ENCODE peak calls at places on chromosomes 4 and X, in ten cellular contexts. One of them, this sample, is unnamed.
A peak's percentile ranks its signal among the peaks of the same experiment; 100 is the strongest.

GRCh38 chrX:95076449-95076848 is 1402.4 kb downstream of the FAM133A start:
- DNase-seq in GM03348: peak; percentile 7
- DNase-seq in tibial nerve: no peak
- DNase-seq in ovary: no peak
- DNase-seq in activated CD4-positive, alpha-beta T cell treated with anti-CD3 and anti-CD28 coated beads, Interleukin-2, amount 50 U/mL, for 4 hours: no peak
- DNase-seq in lung microvascular endothelial cell: no peak
- DNase-seq in adipocyte: peak; percentile 43
- DNase-seq in lower leg skin: no peak
- DNase-seq in stimulated activated CD4-positive, alpha-beta T cell treated with anti-CD3 and anti-CD28 coated beads, Interleukin-4, amount 100 ng/mL, for 48 hours: no peak
- DNase-seq in neural crest cell: peak; percentile 17
- DNase-seq in this sample: no peak

GRCh38 chr4:151850751-151851150 is 89.9 kb upstream of the GATB start:
- DNase-seq in GM03348: peak; percentile 58
- DNase-seq in tibial nerve: no peak
- DNase-seq in ovary: no peak
- DNase-seq in activated CD4-positive, alpha-beta T cell treated with anti-CD3 and anti-CD28 coated beads, Interleukin-2, amount 50 U/mL, for 4 hours: no peak
- DNase-seq in lung microvascular endothelial cell: no peak
- DNase-seq in adipocyte: peak; percentile 31
- DNase-seq in lower leg skin: peak; percentile 38
- DNase-seq in stimulated activated CD4-positive, alpha-beta T cell treated with anti-CD3 and anti-CD28 coated beads, Interleukin-4, amount 100 ng/mL, for 48 hours: no peak
- DNase-seq in neural crest cell: no peak
- DNase-seq in this sample: no peak

GRCh38 chr4:123168812-123169211 is 227.8 kb upstream of the SPRY1 start:
- DNase-seq in GM03348: no peak
- DNase-seq in tibial nerve: no peak
- DNase-seq in ovary: no peak
- DNase-seq in activated CD4-positive, alpha-beta T cell treated with anti-CD3 and anti-CD28 coated beads, Interleukin-2, amount 50 U/mL, for 4 hours: no peak
- DNase-seq in lung microvascular endothelial cell: no peak
- DNase-seq in adipocyte: peak; percentile 6
- DNase-seq in lower leg skin: no peak
- DNase-seq in stimulated activated CD4-positive, alpha-beta T cell treated with anti-CD3 and anti-CD28 coated beads, Interleukin-4, amount 100 ng/mL, for 48 hours: no peak
- DNase-seq in neural crest cell: no peak
- DNase-seq in this sample: no peak

GRCh38 chr4:165112258-165113156 is at the start of gene TMEM192:
- DNase-seq in GM03348: peak; percentile 99
- DNase-seq in tibial nerve: peak; percentile 88
- DNase-seq in ovary: peak; percentile 97
- DNase-seq in activated CD4-positive, alpha-beta T cell treated with anti-CD3 and anti-CD28 coated beads, Interleukin-2, amount 50 U/mL, for 4 hours: peak; percentile 89
- DNase-seq in lung microvascular endothelial cell: peak; percentile 93
- DNase-seq in adipocyte: peak; percentile 96
- DNase-seq in lower leg skin: peak; percentile 93
- DNase-seq in stimulated activated CD4-positive, alpha-beta T cell treated with anti-CD3 and anti-CD28 coated beads, Interleukin-4, amount 100 ng/mL, for 48 hours: peak; percentile 90
- DNase-seq in neural crest cell: peak; percentile 91
- DNase-seq in this sample: peak; percentile 81

GRCh38 chr4:34046580-34046979 is 2197.7 kb downstream of the ARAP2 start:
- DNase-seq in GM03348: peak; percentile 19
- DNase-seq in tibial nerve: no peak
- DNase-seq in ovary: no peak
- DNase-seq in activated CD4-positive, alpha-beta T cell treated with anti-CD3 and anti-CD28 coated beads, Interleukin-2, amount 50 U/mL, for 4 hours: no peak
- DNase-seq in lung microvascular endothelial cell: no peak
- DNase-seq in adipocyte: peak; percentile 32
- DNase-seq in lower leg skin: no peak
- DNase-seq in stimulated activated CD4-positive, alpha-beta T cell treated with anti-CD3 and anti-CD28 coated beads, Interleukin-4, amount 100 ng/mL, for 48 hours: no peak
- DNase-seq in neural crest cell: no peak
- DNase-seq in this sample: no peak

GRCh38 chrX:15863944-15864491 is 9.4 kb upstream of the AP1S2 start:
- DNase-seq in GM03348: no peak
- DNase-seq in tibial nerve: no peak
- DNase-seq in ovary: no peak
- DNase-seq in activated CD4-positive, alpha-beta T cell treated with anti-CD3 and anti-CD28 coated beads, Interleukin-2, amount 50 U/mL, for 4 hours: no peak
- DNase-seq in lung microvascular endothelial cell: no peak
- DNase-seq in adipocyte: no peak
- DNase-seq in lower leg skin: no peak
- DNase-seq in stimulated activated CD4-positive, alpha-beta T cell treated with anti-CD3 and anti-CD28 coated beads, Interleukin-4, amount 100 ng/mL, for 48 hours: no peak
- DNase-seq in neural crest cell: no peak
- DNase-seq in this sample: no peak

GRCh38 chrX:118370921-118371624 is 25.2 kb downstream of the WDR44 start:
- DNase-seq in GM03348: peak; percentile 10
- DNase-seq in tibial nerve: no peak
- DNase-seq in ovary: no peak
- DNase-seq in activated CD4-positive, alpha-beta T cell treated with anti-CD3 and anti-CD28 coated beads, Interleukin-2, amount 50 U/mL, for 4 hours: no peak
- DNase-seq in lung microvascular endothelial cell: no peak
- DNase-seq in adipocyte: peak; percentile 51
- DNase-seq in lower leg skin: no peak
- DNase-seq in stimulated activated CD4-positive, alpha-beta T cell treated with anti-CD3 and anti-CD28 coated beads, Interleukin-4, amount 100 ng/mL, for 48 hours: no peak
- DNase-seq in neural crest cell: no peak
- DNase-seq in this sample: no peak

GRCh38 chr4:113101669-113102068 is 52.2 kb downstream of the ANK2 start:
- DNase-seq in GM03348: peak; percentile 44
- DNase-seq in tibial nerve: no peak
- DNase-seq in ovary: no peak
- DNase-seq in activated CD4-positive, alpha-beta T cell treated with anti-CD3 and anti-CD28 coated beads, Interleukin-2, amount 50 U/mL, for 4 hours: no peak
- DNase-seq in lung microvascular endothelial cell: no peak
- DNase-seq in adipocyte: peak; percentile 45
- DNase-seq in lower leg skin: no peak
- DNase-seq in stimulated activated CD4-positive, alpha-beta T cell treated with anti-CD3 and anti-CD28 coated beads, Interleukin-4, amount 100 ng/mL, for 48 hours: no peak
- DNase-seq in neural crest cell: no peak
- DNase-seq in this sample: no peak

GRCh38 chr4:134911941-134912340 is 710.4 kb upstream of the PABPC4L start:
- DNase-seq in GM03348: no peak
- DNase-seq in tibial nerve: no peak
- DNase-seq in ovary: no peak
- DNase-seq in activated CD4-positive, alpha-beta T cell treated with anti-CD3 and anti-CD28 coated beads, Interleukin-2, amount 50 U/mL, for 4 hours: no peak
- DNase-seq in lung microvascular endothelial cell: no peak
- DNase-seq in adipocyte: peak; percentile 13
- DNase-seq in lower leg skin: no peak
- DNase-seq in stimulated activated CD4-positive, alpha-beta T cell treated with anti-CD3 and anti-CD28 coated beads, Interleukin-4, amount 100 ng/mL, for 48 hours: no peak
- DNase-seq in neural crest cell: no peak
- DNase-seq in this sample: no peak

GRCh38 chrX:40262641-40263560 is 165.1 kb upstream of the BCOR start:
- DNase-seq in GM03348: peak; percentile 83
- DNase-seq in tibial nerve: no peak
- DNase-seq in ovary: peak; percentile 79
- DNase-seq in activated CD4-positive, alpha-beta T cell treated with anti-CD3 and anti-CD28 coated beads, Interleukin-2, amount 50 U/mL, for 4 hours: no peak
- DNase-seq in lung microvascular endothelial cell: peak; percentile 48
- DNase-seq in adipocyte: peak; percentile 48
- DNase-seq in lower leg skin: no peak
- DNase-seq in stimulated activated CD4-positive, alpha-beta T cell treated with anti-CD3 and anti-CD28 coated beads, Interleukin-4, amount 100 ng/mL, for 48 hours: no peak
- DNase-seq in neural crest cell: no peak
- DNase-seq in this sample: no peak

GRCh38 chr4:182843813-182844325 is 73.3 kb downstream of the DCTD start:
- DNase-seq in GM03348: no peak
- DNase-seq in tibial nerve: no peak
- DNase-seq in ovary: no peak
- DNase-seq in activated CD4-positive, alpha-beta T cell treated with anti-CD3 and anti-CD28 coated beads, Interleukin-2, amount 50 U/mL, for 4 hours: no peak
- DNase-seq in lung microvascular endothelial cell: no peak
- DNase-seq in adipocyte: no peak
- DNase-seq in lower leg skin: no peak
- DNase-seq in stimulated activated CD4-positive, alpha-beta T cell treated with anti-CD3 and anti-CD28 coated beads, Interleukin-4, amount 100 ng/mL, for 48 hours: no peak
- DNase-seq in neural crest cell: no peak
- DNase-seq in this sample: no peak

GRCh38 chrX:154350429-154351182 is 23.8 kb downstream of the FLNA start:
- DNase-seq in GM03348: no peak
- DNase-seq in tibial nerve: no peak
- DNase-seq in ovary: peak; percentile 21
- DNase-seq in activated CD4-positive, alpha-beta T cell treated with anti-CD3 and anti-CD28 coated beads, Interleukin-2, amount 50 U/mL, for 4 hours: no peak
- DNase-seq in lung microvascular endothelial cell: no peak
- DNase-seq in adipocyte: no peak
- DNase-seq in lower leg skin: no peak
- DNase-seq in stimulated activated CD4-positive, alpha-beta T cell treated with anti-CD3 and anti-CD28 coated beads, Interleukin-4, amount 100 ng/mL, for 48 hours: no peak
- DNase-seq in neural crest cell: no peak
- DNase-seq in this sample: no peak

GRCh38 chr4:7464259-7464655 is 29.5 kb upstream of the PSAPL1 start:
- DNase-seq in GM03348: no peak
- DNase-seq in tibial nerve: no peak
- DNase-seq in ovary: no peak
- DNase-seq in activated CD4-positive, alpha-beta T cell treated with anti-CD3 and anti-CD28 coated beads, Interleukin-2, amount 50 U/mL, for 4 hours: no peak
- DNase-seq in lung microvascular endothelial cell: no peak
- DNase-seq in adipocyte: no peak
- DNase-seq in lower leg skin: no peak
- DNase-seq in stimulated activated CD4-positive, alpha-beta T cell treated with anti-CD3 and anti-CD28 coated beads, Interleukin-4, amount 100 ng/mL, for 48 hours: no peak
- DNase-seq in neural crest cell: no peak
- DNase-seq in this sample: no peak

GRCh38 chr4:85600501-85600900 is 125.6 kb downstream of the ARHGAP24 start:
- DNase-seq in GM03348: no peak
- DNase-seq in tibial nerve: no peak
- DNase-seq in ovary: no peak
- DNase-seq in activated CD4-positive, alpha-beta T cell treated with anti-CD3 and anti-CD28 coated beads, Interleukin-2, amount 50 U/mL, for 4 hours: no peak
- DNase-seq in lung microvascular endothelial cell: no peak
- DNase-seq in adipocyte: no peak
- DNase-seq in lower leg skin: no peak
- DNase-seq in stimulated activated CD4-positive, alpha-beta T cell treated with anti-CD3 and anti-CD28 coated beads, Interleukin-4, amount 100 ng/mL, for 48 hours: no peak
- DNase-seq in neural crest cell: no peak
- DNase-seq in this sample: no peak

GRCh38 chrX:41870719-41871151 is 52.6 kb downstream of the CASK start:
- DNase-seq in GM03348: no peak
- DNase-seq in tibial nerve: no peak
- DNase-seq in ovary: no peak
- DNase-seq in activated CD4-positive, alpha-beta T cell treated with anti-CD3 and anti-CD28 coated beads, Interleukin-2, amount 50 U/mL, for 4 hours: no peak
- DNase-seq in lung microvascular endothelial cell: peak; percentile 21
- DNase-seq in adipocyte: no peak
- DNase-seq in lower leg skin: no peak
- DNase-seq in stimulated activated CD4-positive, alpha-beta T cell treated with anti-CD3 and anti-CD28 coated beads, Interleukin-4, amount 100 ng/mL, for 48 hours: no peak
- DNase-seq in neural crest cell: no peak
- DNase-seq in this sample: no peak

GRCh38 chr4:121939690-121940089 is 12.2 kb downstream of the TRPC3 start:
- DNase-seq in GM03348: no peak
- DNase-seq in tibial nerve: no peak
- DNase-seq in ovary: no peak
- DNase-seq in activated CD4-positive, alpha-beta T cell treated with anti-CD3 and anti-CD28 coated beads, Interleukin-2, amount 50 U/mL, for 4 hours: no peak
- DNase-seq in lung microvascular endothelial cell: no peak
- DNase-seq in adipocyte: no peak
- DNase-seq in lower leg skin: no peak
- DNase-seq in stimulated activated CD4-positive, alpha-beta T cell treated with anti-CD3 and anti-CD28 coated beads, Interleukin-4, amount 100 ng/mL, for 48 hours: no peak
- DNase-seq in neural crest cell: no peak
- DNase-seq in this sample: no peak

GRCh38 chr4:123649644-123650356 is 253.2 kb downstream of the SPRY1 start:
- DNase-seq in GM03348: peak; percentile 19
- DNase-seq in tibial nerve: no peak
- DNase-seq in ovary: no peak
- DNase-seq in activated CD4-positive, alpha-beta T cell treated with anti-CD3 and anti-CD28 coated beads, Interleukin-2, amount 50 U/mL, for 4 hours: no peak
- DNase-seq in lung microvascular endothelial cell: peak; percentile 47
- DNase-seq in adipocyte: peak; percentile 96
- DNase-seq in lower leg skin: peak; percentile 50
- DNase-seq in stimulated activated CD4-positive, alpha-beta T cell treated with anti-CD3 and anti-CD28 coated beads, Interleukin-4, amount 100 ng/mL, for 48 hours: no peak
- DNase-seq in neural crest cell: no peak
- DNase-seq in this sample: no peak

GRCh38 chr4:61400446-61400845 is 200.3 kb downstream of the ADGRL3 start:
- DNase-seq in GM03348: no peak
- DNase-seq in tibial nerve: no peak
- DNase-seq in ovary: no peak
- DNase-seq in activated CD4-positive, alpha-beta T cell treated with anti-CD3 and anti-CD28 coated beads, Interleukin-2, amount 50 U/mL, for 4 hours: no peak
- DNase-seq in lung microvascular endothelial cell: no peak
- DNase-seq in adipocyte: no peak
- DNase-seq in lower leg skin: no peak
- DNase-seq in stimulated activated CD4-positive, alpha-beta T cell treated with anti-CD3 and anti-CD28 coated beads, Interleukin-4, amount 100 ng/mL, for 48 hours: no peak
- DNase-seq in neural crest cell: no peak
- DNase-seq in this sample: no peak

GRCh38 chr4:84379881-84380618 is 119.0 kb downstream of the NKX6-1 start:
- DNase-seq in GM03348: peak; percentile 11
- DNase-seq in tibial nerve: no peak
- DNase-seq in ovary: no peak
- DNase-seq in activated CD4-positive, alpha-beta T cell treated with anti-CD3 and anti-CD28 coated beads, Interleukin-2, amount 50 U/mL, for 4 hours: no peak
- DNase-seq in lung microvascular endothelial cell: no peak
- DNase-seq in adipocyte: no peak
- DNase-seq in lower leg skin: no peak
- DNase-seq in stimulated activated CD4-positive, alpha-beta T cell treated with anti-CD3 and anti-CD28 coated beads, Interleukin-4, amount 100 ng/mL, for 48 hours: no peak
- DNase-seq in neural crest cell: no peak
- DNase-seq in this sample: no peak

GRCh38 chr4:116925900-116926457 is 159.4 kb downstream of the TRAM1L1 start:
- DNase-seq in GM03348: peak; percentile 3
- DNase-seq in tibial nerve: no peak
- DNase-seq in ovary: no peak
- DNase-seq in activated CD4-positive, alpha-beta T cell treated with anti-CD3 and anti-CD28 coated beads, Interleukin-2, amount 50 U/mL, for 4 hours: no peak
- DNase-seq in lung microvascular endothelial cell: no peak
- DNase-seq in adipocyte: peak; percentile 28
- DNase-seq in lower leg skin: no peak
- DNase-seq in stimulated activated CD4-positive, alpha-beta T cell treated with anti-CD3 and anti-CD28 coated beads, Interleukin-4, amount 100 ng/mL, for 48 hours: no peak
- DNase-seq in neural crest cell: peak; percentile 43
- DNase-seq in this sample: no peak

GRCh38 chr4:128812360-128812958 is 3.0 kb downstream of the JADE1 start:
- DNase-seq in GM03348: peak; percentile 75
- DNase-seq in tibial nerve: peak; percentile 29
- DNase-seq in ovary: no peak
- DNase-seq in activated CD4-positive, alpha-beta T cell treated with anti-CD3 and anti-CD28 coated beads, Interleukin-2, amount 50 U/mL, for 4 hours: peak; percentile 12
- DNase-seq in lung microvascular endothelial cell: peak; percentile 70
- DNase-seq in adipocyte: peak; percentile 90
- DNase-seq in lower leg skin: peak; percentile 38
- DNase-seq in stimulated activated CD4-positive, alpha-beta T cell treated with anti-CD3 and anti-CD28 coated beads, Interleukin-4, amount 100 ng/mL, for 48 hours: peak; percentile 26
- DNase-seq in neural crest cell: no peak
- DNase-seq in this sample: no peak

GRCh38 chr4:166252487-166253402 is 379.7 kb downstream of the TLL1 start:
- DNase-seq in GM03348: no peak
- DNase-seq in tibial nerve: no peak
- DNase-seq in ovary: no peak
- DNase-seq in activated CD4-positive, alpha-beta T cell treated with anti-CD3 and anti-CD28 coated beads, Interleukin-2, amount 50 U/mL, for 4 hours: no peak
- DNase-seq in lung microvascular endothelial cell: peak; percentile 58
- DNase-seq in adipocyte: peak; percentile 42
- DNase-seq in lower leg skin: no peak
- DNase-seq in stimulated activated CD4-positive, alpha-beta T cell treated with anti-CD3 and anti-CD28 coated beads, Interleukin-4, amount 100 ng/mL, for 48 hours: no peak
- DNase-seq in neural crest cell: no peak
- DNase-seq in this sample: no peak

GRCh38 chr4:21862917-21863316 is 85.7 kb downstream of the KCNIP4 start:
- DNase-seq in GM03348: no peak
- DNase-seq in tibial nerve: no peak
- DNase-seq in ovary: no peak
- DNase-seq in activated CD4-positive, alpha-beta T cell treated with anti-CD3 and anti-CD28 coated beads, Interleukin-2, amount 50 U/mL, for 4 hours: no peak
- DNase-seq in lung microvascular endothelial cell: no peak
- DNase-seq in adipocyte: no peak
- DNase-seq in lower leg skin: no peak
- DNase-seq in stimulated activated CD4-positive, alpha-beta T cell treated with anti-CD3 and anti-CD28 coated beads, Interleukin-4, amount 100 ng/mL, for 48 hours: no peak
- DNase-seq in neural crest cell: no peak
- DNase-seq in this sample: no peak

GRCh38 chr4:124423160-124423559 is 289.4 kb downstream of the ANKRD50 start:
- DNase-seq in GM03348: no peak
- DNase-seq in tibial nerve: no peak
- DNase-seq in ovary: no peak
- DNase-seq in activated CD4-positive, alpha-beta T cell treated with anti-CD3 and anti-CD28 coated beads, Interleukin-2, amount 50 U/mL, for 4 hours: no peak
- DNase-seq in lung microvascular endothelial cell: peak; percentile 62
- DNase-seq in adipocyte: peak; percentile 47
- DNase-seq in lower leg skin: no peak
- DNase-seq in stimulated activated CD4-positive, alpha-beta T cell treated with anti-CD3 and anti-CD28 coated beads, Interleukin-4, amount 100 ng/mL, for 48 hours: no peak
- DNase-seq in neural crest cell: no peak
- DNase-seq in this sample: no peak

GRCh38 chr4:138804705-138805104 is 210.9 kb upstream of the NOCT start:
- DNase-seq in GM03348: no peak
- DNase-seq in tibial nerve: no peak
- DNase-seq in ovary: no peak
- DNase-seq in activated CD4-positive, alpha-beta T cell treated with anti-CD3 and anti-CD28 coated beads, Interleukin-2, amount 50 U/mL, for 4 hours: no peak
- DNase-seq in lung microvascular endothelial cell: no peak
- DNase-seq in adipocyte: no peak
- DNase-seq in lower leg skin: no peak
- DNase-seq in stimulated activated CD4-positive, alpha-beta T cell treated with anti-CD3 and anti-CD28 coated beads, Interleukin-4, amount 100 ng/mL, for 48 hours: no peak
- DNase-seq in neural crest cell: no peak
- DNase-seq in this sample: no peak

GRCh38 chr4:8136972-8137710 is 21.5 kb downstream of the ABLIM2 start:
- DNase-seq in GM03348: no peak
- DNase-seq in tibial nerve: no peak
- DNase-seq in ovary: no peak
- DNase-seq in activated CD4-positive, alpha-beta T cell treated with anti-CD3 and anti-CD28 coated beads, Interleukin-2, amount 50 U/mL, for 4 hours: no peak
- DNase-seq in lung microvascular endothelial cell: no peak
- DNase-seq in adipocyte: no peak
- DNase-seq in lower leg skin: no peak
- DNase-seq in stimulated activated CD4-positive, alpha-beta T cell treated with anti-CD3 and anti-CD28 coated beads, Interleukin-4, amount 100 ng/mL, for 48 hours: no peak
- DNase-seq in neural crest cell: no peak
- DNase-seq in this sample: no peak

GRCh38 chr4:145436793-145437192 is 44.9 kb upstream of the SMAD1 start:
- DNase-seq in GM03348: no peak
- DNase-seq in tibial nerve: no peak
- DNase-seq in ovary: no peak
- DNase-seq in activated CD4-positive, alpha-beta T cell treated with anti-CD3 and anti-CD28 coated beads, Interleukin-2, amount 50 U/mL, for 4 hours: no peak
- DNase-seq in lung microvascular endothelial cell: no peak
- DNase-seq in adipocyte: no peak
- DNase-seq in lower leg skin: no peak
- DNase-seq in stimulated activated CD4-positive, alpha-beta T cell treated with anti-CD3 and anti-CD28 coated beads, Interleukin-4, amount 100 ng/mL, for 48 hours: no peak
- DNase-seq in neural crest cell: no peak
- DNase-seq in this sample: no peak

GRCh38 chr4:57182132-57182874 is 72.1 kb upstream of the IGFBP7 start:
- DNase-seq in GM03348: no peak
- DNase-seq in tibial nerve: no peak
- DNase-seq in ovary: no peak
- DNase-seq in activated CD4-positive, alpha-beta T cell treated with anti-CD3 and anti-CD28 coated beads, Interleukin-2, amount 50 U/mL, for 4 hours: no peak
- DNase-seq in lung microvascular endothelial cell: no peak
- DNase-seq in adipocyte: no peak
- DNase-seq in lower leg skin: peak; percentile 32
- DNase-seq in stimulated activated CD4-positive, alpha-beta T cell treated with anti-CD3 and anti-CD28 coated beads, Interleukin-4, amount 100 ng/mL, for 48 hours: no peak
- DNase-seq in neural crest cell: no peak
- DNase-seq in this sample: no peak

This sample was measured in GDM1.